ENCODE peak calls at places on chromosome 16, in six cellular contexts. S is GM23248, A is HCT116, T is PC-3, U is SK-N-SH, F is neural progenitor cell. K is an unnamed sample. For H3K4me1, the result is how much of the 10 kb centered on the place peaks cover.

GRCh38 chr16:3074860-3075545 is 9.6 kb downstream of the IL32 start:
- DNase-seq in S (no peak), A (no peak), T (no peak), U (no peak), F (no peak), K (peak)

GRCh38 chr16:17676171-17676570 is 205.4 kb upstream of the XYLT1 start:
- DNase-seq in S (no peak), A (no peak), T (no peak), U (no peak), F (no peak), K (no peak)

GRCh38 chr16:68475071-68475470 is 26.8 kb upstream of the SMPD3 start:
- DNase-seq in S (no peak), A (no peak), T (peak), U (no peak), F (no peak), K (no peak)

GRCh38 chr16:4699030-4699556 is 5.7 kb downstream of the NUDT16L1 start:
- DNase-seq in S (no peak), A (no peak), T (no peak), U (no peak), F (no peak), K (no peak)

GRCh38 chr16:2999929-3000328 is 12.8 kb upstream of the CLDN9 start:
- DNase-seq in S (no peak), A (no peak), T (no peak), U (no peak), F (no peak), K (no peak)

GRCh38 chr16:50011707-50012106 is 13.3 kb upstream of the CNEP1R1 start:
- DNase-seq in S (no peak), A (no peak), T (no peak), U (no peak), F (no peak), K (no peak)

GRCh38 chr16:25256821-25257503 is 683 bp downstream of the ZKSCAN2 start:
- DNase-seq in S (peak), A (no peak), T (peak), U (peak), F (peak), K (no peak)

GRCh38 chr16:57781741-57782606 is 20.3 kb downstream of the KIFC3 start:
- DNase-seq in S (peak), A (no peak), T (no peak), U (no peak), F (no peak), K (no peak)

GRCh38 chr16:83579431-83579830 is 228.3 kb upstream of the HSBP1 start:
- DNase-seq in S (no peak), A (no peak), T (no peak), U (no peak), F (no peak), K (no peak)
- H3K9ac ChIP-seq in S (no peak), A (no peak), T (no peak), U (no peak), F (no peak), K (no peak)

DNA sequence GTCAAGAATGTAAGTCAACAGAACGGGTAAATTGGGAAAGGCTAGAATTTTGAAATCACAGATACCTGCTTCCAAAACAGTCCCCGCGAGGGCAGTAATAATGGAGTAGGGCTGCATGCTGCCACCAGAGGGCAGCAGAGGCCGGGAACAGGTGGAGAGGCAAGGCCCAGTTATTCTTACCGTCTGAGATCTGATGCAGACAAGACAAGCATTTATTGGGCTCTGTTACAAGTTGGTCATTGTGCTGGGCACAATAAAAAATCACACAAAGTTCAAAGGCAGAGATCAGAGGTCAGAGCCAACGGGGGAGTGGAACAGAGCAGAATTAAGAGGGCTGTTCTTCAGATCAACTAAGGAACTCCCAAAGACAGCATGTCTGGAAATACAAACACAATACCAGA is 8.8 kb upstream of the MLKL start:
- DNase-seq in S (peak), A (peak), T (peak), U (peak), F (peak), K (peak)
- TF ChIP-seq EZH2phosphoT487 in S (no peak), A (no peak), T (no peak), U (no peak), F (no peak), K (no peak)

GRCh38 chr16:14098081-14098480 is 27.0 kb downstream of the MRTFB start:
- DNase-seq in S (peak), A (no peak), T (no peak), U (no peak), F (no peak), K (no peak)

GRCh38 chr16:14104066-14104465 is 32.9 kb downstream of the MRTFB start:
- DNase-seq in S (no peak), A (no peak), T (no peak), U (no peak), F (no peak), K (no peak)

GRCh38 chr16:14100825-14101224 is 29.7 kb downstream of the MRTFB start:
- DNase-seq in S (no peak), A (no peak), T (no peak), U (no peak), F (no peak), K (no peak)

GRCh38 chr16:14102925-14103720 is 32.0 kb downstream of the MRTFB start:
- DNase-seq in S (no peak), A (no peak), T (no peak), U (no peak), F (no peak), K (no peak)

DNA sequence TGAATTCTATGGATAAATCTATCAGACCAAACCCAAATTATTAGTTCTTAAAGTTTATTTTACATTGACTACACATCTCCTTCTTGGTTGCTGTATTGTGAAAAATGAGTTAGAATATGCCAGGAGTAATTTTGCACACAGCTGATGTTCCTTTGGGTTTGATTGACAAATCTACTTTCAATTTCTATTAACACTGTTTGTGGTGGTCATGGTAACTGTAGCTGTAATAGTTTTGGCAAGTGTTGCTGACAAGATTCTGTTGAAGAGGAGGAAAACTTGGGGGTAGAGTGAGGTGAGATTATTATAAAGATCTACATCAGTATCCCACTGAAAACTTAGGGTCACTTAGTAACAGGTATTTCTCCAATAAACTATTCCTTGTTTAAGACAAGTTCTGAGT is 30.3 kb downstream of the MRTFB start:
- DNase-seq in S (no peak), A (no peak), T (no peak), U (no peak), F (no peak), K (peak)
- H3K4me1 ChIP-seq in S (under half), A (under half), T (under half), U (under half), F (under half), K (under half)

GRCh38 chr16:77657016-77657415 is 65.3 kb upstream of the NUDT7 start:
- DNase-seq in S (peak), A (peak), T (no peak), U (no peak), F (peak), K (no peak)

GRCh38 chr16:77663711-77664110 is 58.6 kb upstream of the NUDT7 start:
- DNase-seq in S (no peak), A (no peak), T (no peak), U (no peak), F (no peak), K (no peak)

GRCh38 chr16:77662241-77662640 is 60.1 kb upstream of the NUDT7 start:
- DNase-seq in S (no peak), A (no peak), T (no peak), U (no peak), F (no peak), K (no peak)

GRCh38 chr16:77660311-77660710 is 62.0 kb upstream of the NUDT7 start:
- DNase-seq in S (peak), A (peak), T (peak), U (peak), F (peak), K (no peak)
- H3K9ac ChIP-seq in S (no peak), A (no peak), T (no peak), U (no peak), F (no peak), K (no peak)

K was measured in MM.1S.